ENCODE peak calls at places on chromosomes 13 and 19, in four cellular contexts. V is A549, H is H1, T is HepG2. I is an unnamed sample.

GRCh38 chr19:12790628-12791344 is 500 bp upstream of the JUNB start:
- DNase-seq in V (no peak), H (no peak), T (no peak), I (no peak)

GRCh38 chr19:58476498-58477015 is 405 bp downstream of the ZNF446 start:
- DNase-seq in V (no peak), H (no peak), T (peak), I (peak)

GRCh38 chr13:79469608-79470007 is 11.3 kb upstream of the NDFIP2 start:
- DNase-seq in V (no peak), H (no peak), T (peak), I (no peak)

GRCh38 chr13:102870677-102871415 is 25.0 kb downstream of the ERCC5 start:
- DNase-seq in V (peak), H (peak), T (peak), I (peak)

GRCh38 chr19:53183146-53183545 is 10.0 kb downstream of the ZNF665 start:
- DNase-seq in V (no peak), H (no peak), T (no peak), I (no peak)

GRCh38 chr19:3838661-3839060 is 30.2 kb downstream of the ZFR2 start:
- DNase-seq in V (no peak), H (no peak), T (no peak), I (no peak)

GRCh38 chr19:37079238-37079637 is 1.0 kb downstream of the ZNF420 start:
- DNase-seq in V (no peak), H (no peak), T (no peak), I (no peak)

GRCh38 chr19:10478903-10479384 is 24.2 kb downstream of the KEAP1 start:
- DNase-seq in V (peak), H (peak), T (peak), I (peak)

GRCh38 chr13:21849323-21849722 is 178.4 kb downstream of the FGF9 start:
- DNase-seq in V (no peak), H (no peak), T (peak), I (peak)

GRCh38 chr19:42271045-42271419 is 2.0 kb downstream of the CIC start:
- DNase-seq in V (no peak), H (no peak), T (no peak), I (no peak)

GRCh38 chr13:113029487-113030258 is 60.7 kb downstream of the MCF2L start:
- DNase-seq in V (peak), H (peak), T (peak), I (peak)

GRCh38 chr13:66859078-66859477 is 371.1 kb downstream of the PCDH9 start:
- DNase-seq in V (no peak), H (no peak), T (no peak), I (no peak)

GRCh38 chr13:71867101-71867814 is at the start of gene DACH1:
- DNase-seq in V (no peak), H (peak), T (peak), I (no peak)

DNA sequence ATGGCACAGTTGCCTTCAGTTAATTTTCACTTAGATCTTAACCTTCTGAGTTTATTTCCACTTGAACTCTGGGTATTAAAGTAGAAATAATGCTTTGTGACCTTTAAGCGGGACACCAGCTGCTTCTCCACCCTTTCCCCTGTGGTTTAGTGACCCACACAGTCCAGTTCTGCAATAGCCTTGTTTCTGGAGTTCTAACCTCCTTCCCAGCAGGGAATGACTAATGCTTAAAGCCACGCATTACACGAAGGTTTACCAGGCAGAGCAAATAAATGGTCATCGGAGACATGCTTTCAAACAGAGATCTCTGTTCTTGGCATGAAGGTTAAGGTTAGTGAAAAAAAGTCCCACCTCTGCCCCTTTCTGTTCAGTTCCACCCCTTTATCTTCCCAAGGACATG is 25.3 kb upstream of the MEDAG start:
- DNase-seq in V (peak), H (no peak), T (peak), I (no peak)
- TF ChIP-seq RNF2 in V (no peak), H (no peak), T (no peak), I (no peak)

GRCh38 chr13:20826810-20827560 is 53.2 kb upstream of the EEF1AKMT1 start:
- DNase-seq in V (no peak), H (no peak), T (no peak), I (no peak)
- TF ChIP-seq RNF2 in V (no peak), H (no peak), T (no peak), I (no peak)

DNA sequence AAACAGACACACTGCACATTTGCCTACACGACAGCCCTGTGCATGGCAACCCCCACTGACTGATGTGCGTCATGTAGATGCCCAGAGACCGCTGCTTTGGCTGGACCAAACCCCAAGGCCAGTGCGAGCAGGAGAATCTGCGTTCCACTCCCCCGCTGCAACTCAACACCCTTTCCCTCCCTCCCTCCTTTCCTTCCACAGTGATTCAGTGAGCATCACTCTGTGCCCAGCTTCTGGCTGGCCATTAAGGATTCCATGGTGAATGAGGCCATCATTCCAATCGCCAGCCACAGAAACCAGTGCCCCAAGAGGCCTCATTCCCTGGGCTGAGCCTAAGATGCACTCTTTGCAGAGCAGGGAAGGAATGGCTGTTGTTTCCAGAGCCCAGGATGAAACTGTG is 61.6 kb downstream of the GSX1 start:
- DNase-seq in V (no peak), H (no peak), T (no peak), I (no peak)
- TF ChIP-seq RNF2 in V (no peak), H (no peak), T (no peak), I (no peak)

GRCh38 chr19:29942404-29943261 is 594 bp downstream of the URI1 start:
- DNase-seq in V (peak), H (peak), T (peak), I (no peak)
- TF ChIP-seq RNF2 in V (no peak), H (no peak), T (no peak), I (no peak)

GRCh38 chr19:47819841-47820244 is 1.9 kb upstream of the CRX start:
- DNase-seq in V (no peak), H (no peak), T (no peak), I (no peak)

GRCh38 chr19:47820410-47820809 is 1.3 kb upstream of the CRX start:
- DNase-seq in V (no peak), H (no peak), T (no peak), I (no peak)

GRCh38 chr19:47826800-47827199 is 5.1 kb downstream of the CRX start:
- DNase-seq in V (no peak), H (no peak), T (no peak), I (no peak)

GRCh38 chr19:47824396-47824795 is 2.7 kb downstream of the CRX start:
- DNase-seq in V (no peak), H (no peak), T (no peak), I (no peak)

DNA sequence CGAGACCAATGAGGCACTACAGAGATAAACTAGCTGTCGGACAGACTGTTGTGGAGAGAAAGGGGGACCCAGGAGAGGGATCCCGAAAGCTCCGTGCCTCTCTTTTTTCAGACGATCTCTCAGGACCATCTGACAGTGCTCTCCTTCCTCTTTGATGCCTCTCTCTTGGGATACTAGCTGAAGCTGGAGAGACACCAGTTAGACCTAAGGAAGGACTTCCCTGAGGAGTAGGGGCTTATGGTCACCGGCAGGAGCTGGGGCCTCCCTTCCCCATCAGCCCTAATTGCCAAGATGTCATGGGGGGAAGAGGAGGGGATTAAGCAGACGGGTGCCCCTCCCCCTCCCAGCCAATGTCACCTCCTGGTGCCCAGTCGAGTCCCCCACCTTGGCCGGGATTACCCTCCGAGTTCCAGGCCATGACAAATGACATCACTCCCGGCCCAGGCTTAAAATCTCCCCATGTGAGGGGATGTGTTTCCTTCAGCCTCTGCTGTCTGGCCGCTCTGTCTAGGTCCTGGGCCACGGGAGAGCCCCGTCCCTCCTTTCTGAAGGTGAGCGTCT is at the start of gene CRX:
- DNase-seq in V (no peak), H (no peak), T (no peak), I (no peak)
- TF ChIP-seq RNF2 in V (no peak), H (no peak), T (no peak), I (no peak)

DNA sequence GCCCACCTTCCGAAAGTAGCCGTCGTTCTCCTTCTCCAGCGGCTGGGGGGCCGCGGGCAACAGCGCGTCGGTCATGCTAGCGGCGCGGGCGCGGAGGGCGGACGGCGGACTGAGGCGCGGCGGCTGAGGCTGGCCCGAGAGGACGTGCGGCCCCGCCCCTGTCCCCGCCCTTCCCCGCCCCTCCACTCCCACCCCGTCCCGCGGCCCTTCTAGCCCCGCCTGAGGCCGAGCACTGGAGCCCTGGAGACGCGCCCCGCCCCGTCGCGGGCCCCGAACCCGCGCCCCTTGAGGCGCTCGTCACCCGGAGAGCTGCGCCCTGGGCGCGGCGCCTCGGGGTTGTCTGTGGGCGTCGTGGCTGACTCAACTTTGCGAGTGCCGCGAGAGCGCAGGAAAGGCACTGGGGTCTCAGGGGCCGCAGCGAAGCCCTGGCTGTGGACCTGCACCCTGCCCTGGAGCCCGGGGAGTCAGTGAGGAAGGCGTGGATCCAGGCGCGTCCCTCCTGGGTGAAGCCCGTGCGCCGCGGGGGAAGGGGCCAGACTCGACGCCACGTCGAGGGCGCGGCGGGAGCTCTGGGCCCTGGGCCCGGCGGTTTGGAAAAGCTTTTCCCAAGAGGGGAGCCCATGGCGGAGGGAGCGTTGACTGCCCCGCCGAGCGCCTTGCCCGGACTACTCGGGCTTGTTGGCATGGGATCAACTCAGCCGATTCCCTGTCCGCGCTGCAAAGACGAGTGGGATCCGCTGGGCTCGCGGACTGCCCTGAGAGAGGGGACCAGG is at the start of gene RHPN2:
- DNase-seq in V (peak), H (peak), T (peak), I (peak)
- TF ChIP-seq RNF2 in V (peak), H (no peak), T (peak), I (no peak)

GRCh38 chr13:110758195-110758594 is 44.7 kb downstream of the ING1 start:
- DNase-seq in V (no peak), H (no peak), T (no peak), I (no peak)

GRCh38 chr13:110760611-110761010 is 47.1 kb downstream of the ING1 start:
- DNase-seq in V (no peak), H (no peak), T (no peak), I (no peak)

GRCh38 chr13:110757296-110757695 is 43.8 kb downstream of the ING1 start:
- DNase-seq in V (no peak), H (peak), T (no peak), I (no peak)

GRCh38 chr13:110759710-110760109 is 46.2 kb downstream of the ING1 start:
- DNase-seq in V (no peak), H (no peak), T (no peak), I (no peak)

GRCh38 chr13:110756268-110756667 is 42.8 kb downstream of the ING1 start:
- DNase-seq in V (no peak), H (no peak), T (no peak), I (no peak)
- TF ChIP-seq RNF2 in V (no peak), H (no peak), T (no peak), I (no peak)

DNA sequence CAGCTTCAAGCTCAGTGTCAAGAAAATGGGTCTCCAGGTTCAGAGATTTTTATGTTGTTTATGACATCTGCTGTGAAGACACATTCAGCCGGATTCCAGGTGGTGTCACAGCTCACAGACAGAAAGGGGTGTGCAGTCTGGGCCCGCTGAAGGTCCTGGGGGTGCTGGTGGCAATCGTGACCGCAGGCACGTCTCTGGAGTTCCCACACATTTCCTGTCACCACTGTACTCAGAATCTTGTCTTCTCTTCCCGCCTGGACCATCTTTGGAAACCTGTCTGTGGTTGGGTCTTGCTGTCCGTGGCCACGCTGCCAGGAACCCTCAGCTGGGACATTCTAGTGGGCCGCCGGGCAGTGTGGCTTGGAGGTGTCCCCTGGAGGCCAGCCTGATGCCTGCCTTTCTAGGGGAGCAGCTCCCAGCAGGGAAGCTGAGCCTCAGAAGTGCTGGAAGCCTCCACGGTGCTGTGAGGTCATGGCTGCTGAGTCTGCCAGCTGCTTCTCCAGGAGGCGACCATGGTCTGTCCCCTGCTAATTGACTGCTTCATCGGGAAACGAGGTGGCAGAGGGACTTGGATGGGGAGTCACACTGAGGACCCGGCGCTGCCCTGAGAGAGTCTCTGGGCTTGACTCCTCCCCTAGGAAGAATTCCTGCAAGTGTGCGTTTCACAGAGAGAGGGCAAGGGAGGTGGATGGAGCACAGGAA is 3.7 kb downstream of the TEX29 start:
- DNase-seq in V (no peak), H (no peak), T (no peak), I (no peak)
- TF ChIP-seq RNF2 in V (no peak), H (no peak), T (no peak), I (no peak)

DNA sequence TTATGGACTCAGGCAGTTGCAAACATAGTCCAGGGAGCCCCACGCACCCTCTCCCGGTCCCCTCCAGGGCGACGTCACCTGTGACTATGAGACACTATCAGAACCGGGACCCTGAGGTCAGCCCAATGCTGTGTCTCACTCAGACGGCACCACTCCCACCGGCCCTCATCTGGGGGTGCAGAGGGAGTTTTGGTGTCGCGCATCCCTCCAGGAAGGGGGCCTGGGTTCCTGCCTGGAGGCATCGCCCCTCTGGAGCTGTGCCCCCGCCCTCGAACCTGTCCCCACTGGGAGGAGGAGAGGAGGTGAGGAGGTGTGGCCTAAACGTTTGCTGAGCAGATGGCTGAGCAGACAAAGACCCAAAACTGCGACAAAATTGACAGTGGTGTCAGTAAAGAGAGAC is 51.2 kb downstream of the GADD45B start:
- DNase-seq in V (no peak), H (no peak), T (no peak), I (no peak)
- TF ChIP-seq RNF2 in V (no peak), H (no peak), T (no peak), I (no peak)